ENCODE peak calls at places on chromosomes 16 and 17, in nine cellular contexts. Z is hepatocyte; O is GM04503; V is hypothalamus; C is stimulated activated CD8-positive, alpha-beta memory T cell treated with anti-CD3 and anti-CD28 coated beads, Interleukin-15, amount 100 ng/mL, for 4 hours; Y is HFF-Myc; W is fibroblast of mammary gland; N is HL-60; L is caudate nucleus. F is an unnamed sample.

GRCh38 chr17:80225230-80225629 is 5.0 kb downstream of the SLC26A11 start:
- DNase-seq in Z (no peak), O (no peak), V (no peak), C (no peak), Y (no peak), W (no peak), N (no peak), L (no peak), F (no peak)

GRCh38 chr17:7336240-7337175 is at the start of gene ACAP1:
- DNase-seq in Z (no peak), O (no peak), V (no peak), C (peak; percentile 77), Y (no peak), W (no peak), N (peak; percentile 40), L (no peak), F (no peak)

GRCh38 chr16:89571636-89572035 is 3.9 kb upstream of the CPNE7 start:
- DNase-seq in Z (no peak), O (no peak), V (no peak), C (no peak), Y (no peak), W (no peak), N (no peak), L (no peak), F (no peak)

GRCh38 chr17:18224053-18224427 is 1.4 kb upstream of the LLGL1 start:
- DNase-seq in Z (no peak), O (no peak), V (no peak), C (no peak), Y (no peak), W (peak; percentile 12), N (no peak), L (no peak), F (no peak)

GRCh38 chr16:10250137-10250850 is 68.1 kb upstream of the GRIN2A start:
- DNase-seq in Z (peak; percentile 68), O (no peak), V (no peak), C (no peak), Y (no peak), W (no peak), N (no peak), L (no peak), F (no peak)

GRCh38 chr17:16474012-16474725 is 17.8 kb downstream of the LRRC75A start:
- DNase-seq in Z (no peak), O (no peak), V (no peak), C (no peak), Y (no peak), W (no peak), N (no peak), L (no peak), F (no peak)

GRCh38 chr16:46973457-46974324 is at the start of gene DNAJA2:
- DNase-seq in Z (peak; percentile 95), O (peak; percentile 44), V (peak; percentile 81), C (peak; percentile 81), Y (peak; percentile 61), W (peak; percentile 81), N (peak; percentile 76), L (peak; percentile 73), F (peak; percentile 91)

GRCh38 chr17:20189322-20189721 is 180.2 kb downstream of the SPECC1 start:
- DNase-seq in Z (peak; percentile 28), O (no peak), V (peak; percentile 67), C (no peak), Y (no peak), W (peak; percentile 59), N (no peak), L (peak; percentile 47), F (peak; percentile 34)

GRCh38 chr16:88617268-88618031 is 20.9 kb upstream of the IL17C start:
- DNase-seq in Z (peak; percentile 73), O (no peak), V (no peak), C (no peak), Y (no peak), W (no peak), N (no peak), L (no peak), F (no peak)

GRCh38 chr17:38738007-38738662 is 8.0 kb downstream of the CISD3 start:
- DNase-seq in Z (no peak), O (no peak), V (no peak), C (no peak), Y (no peak), W (no peak), N (no peak), L (no peak), F (no peak)

GRCh38 chr16:17273142-17273561 is 197.6 kb downstream of the XYLT1 start:
- DNase-seq in Z (peak; percentile 76), O (peak; percentile 77), V (no peak), C (peak; percentile 5), Y (peak; percentile 38), W (peak; percentile 91), N (peak; percentile 66), L (no peak), F (peak; percentile 56)

GRCh38 chr16:60608971-60609370 is 1427.3 kb downstream of the CDH8 start:
- DNase-seq in Z (no peak), O (no peak), V (no peak), C (no peak), Y (no peak), W (no peak), N (no peak), L (no peak), F (no peak)

GRCh38 chr17:55576237-55576998 is 65.2 kb upstream of the SMIM36 start:
- DNase-seq in Z (peak; percentile 18), O (no peak), V (no peak), C (no peak), Y (peak; percentile 40), W (peak; percentile 91), N (no peak), L (no peak), F (no peak)

GRCh38 chr17:63447688-63448005 is 1.5 kb upstream of the CYB561 start:
- DNase-seq in Z (no peak), O (no peak), V (no peak), C (no peak), Y (no peak), W (no peak), N (no peak), L (no peak), F (no peak)

GRCh38 chr17:66541461-66542182 is 239.2 kb downstream of the PRKCA start:
- DNase-seq in Z (no peak), O (no peak), V (no peak), C (no peak), Y (no peak), W (no peak), N (no peak), L (no peak), F (peak; percentile 62)

GRCh38 chr17:71632328-71632727 is 488.5 kb upstream of the SOX9 start:
- DNase-seq in Z (no peak), O (no peak), V (no peak), C (no peak), Y (no peak), W (peak; percentile 54), N (no peak), L (no peak), F (no peak)

GRCh38 chr17:50266384-50267073 is 7.7 kb upstream of the TMEM92 start:
- DNase-seq in Z (peak; percentile 76), O (peak; percentile 44), V (no peak), C (no peak), Y (peak; percentile 82), W (peak; percentile 90), N (no peak), L (no peak), F (peak; percentile 19)

GRCh38 chr17:35738519-35739133 is 7.2 kb downstream of the RASL10B start:
- DNase-seq in Z (no peak), O (no peak), V (no peak), C (no peak), Y (no peak), W (no peak), N (no peak), L (no peak), F (no peak)

GRCh38 chr17:31512796-31513195 is 121.3 kb downstream of the RAB11FIP4 start:
- DNase-seq in Z (no peak), O (no peak), V (no peak), C (no peak), Y (no peak), W (no peak), N (no peak), L (no peak), F (no peak)

GRCh38 chr17:79414063-79414462 is 196.8 kb downstream of the RBFOX3 start:
- DNase-seq in Z (no peak), O (no peak), V (no peak), C (no peak), Y (no peak), W (no peak), N (no peak), L (no peak), F (no peak)

GRCh38 chr16:89691231-89691985 is 4.9 kb downstream of the CDK10 start:
- DNase-seq in Z (no peak), O (no peak), V (no peak), C (no peak), Y (no peak), W (no peak), N (no peak), L (no peak), F (no peak)

GRCh38 chr16:30185141-30185682 is 1.8 kb downstream of the CORO1A start:
- DNase-seq in Z (no peak), O (no peak), V (no peak), C (no peak), Y (no peak), W (no peak), N (peak; percentile 67), L (no peak), F (no peak)

GRCh38 chr16:22329199-22329695 is 32.0 kb downstream of the POLR3E start:
- DNase-seq in Z (no peak), O (no peak), V (no peak), C (no peak), Y (no peak), W (no peak), N (no peak), L (no peak), F (no peak)

GRCh38 chr16:54883358-54883757 is 47.3 kb upstream of the IRX5 start:
- DNase-seq in Z (no peak), O (no peak), V (no peak), C (no peak), Y (no peak), W (no peak), N (no peak), L (no peak), F (no peak)

GRCh38 chr16:17372383-17372782 is 98.4 kb downstream of the XYLT1 start:
- DNase-seq in Z (no peak), O (no peak), V (no peak), C (no peak), Y (no peak), W (no peak), N (no peak), L (no peak), F (no peak)

GRCh38 chr16:77300232-77300631 is 101.0 kb downstream of the SYCE1L start:
- DNase-seq in Z (no peak), O (no peak), V (no peak), C (no peak), Y (no peak), W (no peak), N (no peak), L (no peak), F (no peak)

GRCh38 chr17:9875441-9875840 is 29.6 kb downstream of the RCVRN start:
- DNase-seq in Z (peak; percentile 18), O (peak; percentile 42), V (no peak), C (no peak), Y (no peak), W (peak; percentile 86), N (no peak), L (no peak), F (peak; percentile 73)

GRCh38 chr17:34456121-34456520 is 93.1 kb upstream of the CCL1 start:
- DNase-seq in Z (no peak), O (no peak), V (no peak), C (no peak), Y (no peak), W (no peak), N (no peak), L (no peak), F (no peak)

GRCh38 chr17:63534816-63535455 is 11.8 kb downstream of the KCNH6 start:
- DNase-seq in Z (no peak), O (no peak), V (no peak), C (no peak), Y (no peak), W (no peak), N (no peak), L (no peak), F (no peak)

GRCh38 chr16:57661936-57662906 is 5.9 kb upstream of the ADGRG3 start:
- DNase-seq in Z (no peak), O (no peak), V (no peak), C (no peak), Y (no peak), W (no peak), N (no peak), L (no peak), F (no peak)

GRCh38 chr16:20916927-20917326 is 16.4 kb downstream of the LYRM1 start:
- DNase-seq in Z (no peak), O (no peak), V (no peak), C (no peak), Y (no peak), W (no peak), N (no peak), L (no peak), F (no peak)

F was measured in ACHN.